ENCODE peak calls at places on chromosomes 4 and X, in five cellular contexts. X is suprapubic skin, B is spleen, K is breast epithelium, J is stomach. Y is an unnamed sample.

GRCh38 chrX:16785247-16786138 is 773 bp upstream of the TXLNG start:
- DNase-seq in B (peak; percentile 83), X (peak; percentile 68), K (no peak), J (peak; percentile 40), Y (peak; percentile 46)

GRCh38 chr4:41428941-41429669 is 108.9 kb upstream of the LIMCH1 start:
- DNase-seq in X (no peak), K (no peak), J (no peak), B (no peak), Y (no peak)

GRCh38 chr4:146742416-146742815 is 103.7 kb downstream of the POU4F2 start:
- DNase-seq in X (no peak), B (no peak), J (no peak), K (no peak), Y (no peak)

GRCh38 chrX:144219035-144219434 is 335.2 kb downstream of the UBE2NL start:
- DNase-seq in J (peak; percentile 26), B (no peak), K (no peak), X (no peak), Y (no peak)

GRCh38 chr4:101274888-101275752 is 72.2 kb downstream of the PPP3CA start:
- DNase-seq in B (no peak), X (no peak), K (no peak), J (no peak), Y (no peak)

GRCh38 chrX:119655125-119655524 is 37.8 kb downstream of the SEPTIN6 start:
- DNase-seq in K (no peak), J (no peak), B (no peak), X (no peak), Y (no peak)

GRCh38 chr4:181004056-181004455 is 1239.1 kb upstream of the TENM3 start:
- DNase-seq in X (no peak), J (no peak), B (no peak), K (no peak), Y (no peak)

GRCh38 chr4:89123418-89123817 is 12.1 kb downstream of the TIGD2 start:
- DNase-seq in X (no peak), K (no peak), J (no peak), B (no peak), Y (no peak)

GRCh38 chr4:113327513-113327912 is 278.1 kb downstream of the ANK2 start:
- DNase-seq in J (no peak), X (no peak), K (no peak), B (no peak), Y (no peak)

GRCh38 chr4:98625399-98625798 is 33.0 kb downstream of the TSPAN5 start:
- DNase-seq in X (no peak), K (no peak), B (no peak), J (no peak), Y (no peak)

GRCh38 chrX:130419263-130419662 is 17.5 kb downstream of the RBMX2 start:
- DNase-seq in J (no peak), B (no peak), K (no peak), X (no peak), Y (no peak)

GRCh38 chrX:22616867-22617266 is 344.2 kb downstream of the CBLL2 start:
- DNase-seq in J (no peak), B (no peak), X (no peak), K (no peak), Y (no peak)

GRCh38 chr4:98626350-98626749 is 32.1 kb downstream of the TSPAN5 start:
- DNase-seq in B (no peak), K (no peak), X (no peak), J (no peak), Y (no peak)

GRCh38 chrX:120262781-120263719 is 12.4 kb downstream of the ZBTB33 start:
- DNase-seq in K (no peak), X (no peak), J (no peak), B (no peak), Y (no peak)

GRCh38 chr4:186630128-186630527 is 74.8 kb upstream of the MTNR1A start:
- DNase-seq in K (no peak), J (no peak), B (no peak), X (no peak), Y (no peak)

GRCh38 chrX:44585866-44586265 is 43.2 kb upstream of the FUNDC1 start:
- DNase-seq in K (no peak), J (no peak), X (no peak), B (no peak), Y (no peak)

DNA sequence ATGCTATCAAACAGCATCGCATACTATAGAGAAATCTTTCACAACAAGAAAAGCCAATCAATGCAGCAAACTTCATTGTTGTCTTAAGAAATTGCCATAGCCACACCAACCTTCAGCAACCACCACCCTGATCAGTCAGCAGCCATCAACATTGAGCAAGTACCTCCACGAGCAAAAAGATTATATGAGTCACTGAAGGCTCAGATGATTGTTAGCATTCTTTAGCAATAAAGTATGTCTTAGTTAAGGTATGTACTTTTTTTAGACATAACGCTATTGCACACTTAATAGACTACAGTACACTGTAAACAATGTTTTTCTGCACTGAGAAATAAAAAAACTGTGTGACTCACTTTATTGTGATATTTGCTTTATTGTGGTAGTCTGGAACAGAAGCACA is 37.8 kb upstream of the FUNDC1 start:
- DNase-seq in K (no peak), J (no peak), X (no peak), B (no peak), Y (no peak)
- H3K27ac ChIP-seq in K (no peak overlapping the region), J (no peak overlapping the region), X (no peak overlapping the region), B (no peak overlapping the region), Y (no peak overlapping the region)

GRCh38 chr4:126451237-126451885 is 1136.6 kb downstream of the FAT4 start:
- DNase-seq in X (no peak), K (no peak), J (no peak), B (no peak), Y (no peak)
- TF ChIP-seq POLR2AphosphoS5 in X (no peak), K (no peak), J (no peak), B (no peak), Y (no peak)

GRCh38 chr4:6383929-6384328 is 88.5 kb downstream of the PPP2R2C start:
- DNase-seq in B (peak; percentile 39), J (no peak), K (no peak), X (no peak), Y (no peak)
- TF ChIP-seq POLR2A in B (no peak), J (no peak), K (no peak), X (no peak), Y (no peak)

GRCh38 chr4:173153445-173153844 is 15.2 kb upstream of the GALNT7 start:
- DNase-seq in K (no peak), J (no peak), X (no peak), B (no peak), Y (no peak)
- H3K27ac ChIP-seq in K (no peak overlapping the region), J (no peak overlapping the region), X (no peak overlapping the region), B (no peak overlapping the region), Y (no peak overlapping the region)

DNA sequence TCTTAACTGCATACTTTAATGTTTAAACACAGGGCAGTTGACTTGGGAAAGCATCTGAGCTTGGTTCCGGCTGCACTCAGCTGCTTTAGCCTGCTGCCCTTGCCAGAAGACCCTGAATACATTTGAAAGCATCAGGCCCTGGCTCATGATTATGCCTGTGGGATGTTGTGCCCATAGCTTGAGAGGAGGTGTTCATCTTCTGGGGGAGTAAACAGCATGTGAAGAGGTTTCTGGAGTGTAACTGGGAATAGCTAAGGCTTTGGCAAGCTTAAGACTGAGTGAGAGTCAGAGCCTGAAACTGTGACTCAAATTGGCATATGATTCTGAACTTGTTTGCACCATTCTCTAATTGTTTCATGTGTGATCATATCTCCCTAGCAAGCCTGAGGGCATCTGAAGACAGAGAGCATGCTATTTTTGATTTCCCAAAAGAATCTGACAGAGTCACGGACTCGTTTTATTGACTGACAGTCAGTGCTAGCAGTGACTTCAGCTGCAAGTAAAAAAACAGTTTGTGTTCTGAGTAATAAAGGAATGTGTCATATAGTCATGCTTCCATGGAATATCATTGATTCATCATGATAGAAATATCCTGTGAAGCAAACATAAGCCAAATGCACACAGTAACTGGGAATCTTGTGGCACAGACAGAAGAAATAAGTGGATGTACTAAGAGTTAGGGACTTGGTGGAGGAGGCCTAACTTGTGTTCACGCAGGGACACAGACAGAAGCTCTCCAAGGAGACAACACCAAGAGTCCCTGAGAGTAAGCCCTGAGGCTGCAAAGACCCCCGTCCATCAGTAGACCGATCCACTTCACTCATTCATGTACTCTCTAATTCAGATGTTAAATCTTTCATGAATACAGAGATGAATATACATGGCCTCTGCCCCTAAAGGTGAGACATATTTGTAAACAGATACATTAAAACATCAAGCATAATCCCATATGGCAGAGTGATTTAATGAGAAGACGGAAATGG is 100.7 kb downstream of the SYNPO2 start:
- DNase-seq in J (no peak), K (no peak), X (no peak), B (no peak), Y (no peak)
- TF ChIP-seq POLR2AphosphoS5 in J (no peak), K (no peak), X (no peak), B (no peak), Y (no peak)

GRCh38 chrX:23742693-23743622 is at the start of gene ACOT9:
- DNase-seq in K (peak; percentile 80), B (peak; percentile 94), J (peak; percentile 92), X (peak; percentile 95), Y (peak; percentile 91)
- TF ChIP-seq POLR2A in K (peak; percentile 11), B (no peak), J (no peak), X (no peak), Y (peak; percentile 80)

DNA sequence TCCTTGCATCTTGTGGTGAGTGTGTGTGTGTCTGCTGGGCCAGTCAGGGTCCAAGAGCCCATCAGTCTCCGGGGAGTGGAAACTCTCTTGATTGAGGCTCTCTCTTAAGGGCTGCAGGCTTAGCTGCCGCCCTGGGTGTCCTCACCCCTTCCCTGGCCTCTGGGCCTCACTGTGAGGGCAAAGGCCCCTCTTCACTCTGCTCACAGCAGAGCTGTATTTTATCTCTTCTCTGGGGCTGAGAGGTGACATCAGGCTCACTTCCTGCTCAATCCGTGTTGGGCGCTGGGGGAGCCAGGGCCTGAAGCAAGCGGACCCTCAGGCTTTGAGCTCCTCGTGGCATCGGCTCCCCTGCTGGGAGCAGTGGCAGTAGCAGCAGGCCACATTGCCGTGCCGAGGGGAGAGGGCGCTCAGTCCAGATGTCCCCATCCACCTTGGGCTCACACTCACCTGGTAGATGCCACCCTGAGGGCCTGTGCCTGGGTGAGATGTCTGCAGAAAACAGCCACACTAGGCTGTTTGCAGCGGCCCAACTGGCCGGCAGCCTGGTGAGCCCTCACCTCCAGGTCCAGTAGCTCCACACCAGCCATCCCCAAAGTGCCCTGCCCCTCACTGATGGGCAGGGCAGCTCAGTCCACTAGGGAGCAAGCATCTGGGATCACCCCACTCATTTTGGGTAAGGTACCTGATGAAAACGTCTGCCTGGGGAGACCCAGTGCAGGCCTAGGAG is 24.7 kb upstream of the PRPS1 start:
- DNase-seq in X (no peak), B (no peak), J (no peak), K (no peak), Y (no peak)
- H3K27ac ChIP-seq in X (no peak overlapping the region), B (no peak overlapping the region), J (no peak overlapping the region), K (no peak overlapping the region), Y (no peak overlapping the region)

DNA sequence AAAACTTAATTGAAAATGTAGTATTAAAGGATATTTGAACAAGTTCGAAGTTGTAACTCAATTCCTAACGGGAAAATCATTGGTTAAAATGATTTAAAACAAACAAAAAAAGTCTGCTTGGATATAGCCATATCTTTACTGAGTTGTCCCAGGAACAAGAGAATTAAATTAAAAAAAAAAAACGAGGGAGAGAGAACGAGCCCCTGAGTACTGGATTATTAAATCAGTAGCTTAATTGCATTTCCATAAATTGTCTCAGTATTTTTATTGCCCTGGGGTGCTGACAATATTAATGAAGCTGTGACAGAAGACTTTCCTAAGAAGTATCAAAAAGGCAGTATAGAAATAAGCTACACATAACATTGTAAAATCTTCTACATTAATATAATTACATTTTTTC is 2233.6 kb downstream of the ARAP2 start:
- DNase-seq in X (no peak), B (no peak), J (no peak), K (no peak), Y (no peak)
- TF ChIP-seq POLR2AphosphoS5 in X (no peak), B (no peak), J (no peak), K (no peak), Y (no peak)

GRCh38 chr4:38805530-38806145 is 1.0 kb upstream of the TLR1 start:
- DNase-seq in J (no peak), K (no peak), X (no peak), B (peak; percentile 79), Y (peak; percentile 48)
- TF ChIP-seq POLR2A in J (no peak), K (no peak), X (no peak), B (no peak), Y (no peak)

GRCh38 chr4:163072222-163072621 is 94.5 kb downstream of the NAF1 start:
- DNase-seq in K (no peak), X (no peak), J (no peak), B (no peak), Y (no peak)
- H3K27ac ChIP-seq in K (no peak overlapping the region), X (no peak overlapping the region), J (no peak overlapping the region), B (no peak overlapping the region), Y (no peak overlapping the region)

Y was measured in transverse colon.